ENCODE peak calls at places on chromosome 21, in ten cellular contexts. F is activated naive CD8-positive, alpha-beta T cell treated with anti-CD3 and anti-CD28 coated beads, Interleukin-2, amount 10 ng/mL, durations not matched to agents 7 days and 5 days; M is T-helper 17 cell; G is amniotic stem cell; K is effector CD4-positive, alpha-beta T cell; D is nucleus accumbens; H is fibroblast of the aortic adventitia; J is tibial nerve; R is GM18507; Y is NCI-H2171 treated with DMSO at 0.1 percent for 48 hours. S is an unnamed sample.

GRCh38 chr21:41601573-41602371 is 93.8 kb upstream of the TMPRSS2 start:
- DNase-seq in M (no peak), J (no peak), F (no peak), D (no peak), H (peak; percentile 30), R (no peak), K (no peak), Y (no peak), G (peak; percentile 37), S (no peak)

GRCh38 chr21:45870421-45870820 is 111.1 kb upstream of the COL6A1 start:
- DNase-seq in H (no peak), G (no peak), D (no peak), K (no peak), M (no peak), Y (no peak), F (no peak), J (no peak), R (no peak), S (no peak)

GRCh38 chr21:37983336-37984095 is 67.3 kb upstream of the KCNJ6 start:
- DNase-seq in Y (no peak), R (no peak), G (no peak), F (no peak), J (no peak), D (no peak), K (no peak), H (no peak), M (no peak), S (no peak)

GRCh38 chr21:32413697-32414578 is 1.4 kb downstream of the EVA1C start:
- DNase-seq in R (no peak), G (no peak), H (peak; percentile 88), K (no peak), Y (no peak), J (peak; percentile 43), F (no peak), M (no peak), D (no peak), S (no peak)

GRCh38 chr21:43767980-43768867 is 7.9 kb downstream of the CSTB start:
- DNase-seq in D (no peak), J (peak; percentile 38), F (no peak), G (peak; percentile 34), R (no peak), H (peak; percentile 86), K (no peak), Y (no peak), M (no peak), S (no peak)

GRCh38 chr21:42648606-42649005 is 4.8 kb upstream of the PDE9A start:
- DNase-seq in G (no peak), R (no peak), F (no peak), Y (no peak), J (no peak), M (no peak), D (no peak), K (no peak), H (no peak), S (no peak)

GRCh38 chr21:26597981-26598380 is 24.9 kb upstream of the CYYR1 start:
- DNase-seq in D (no peak), R (no peak), G (no peak), K (no peak), Y (no peak), J (no peak), F (no peak), M (no peak), H (no peak), S (no peak)

GRCh38 chr21:31444061-31444460 is 100.0 kb upstream of the TIAM1 start:
- DNase-seq in K (no peak), G (no peak), J (peak; percentile 11), D (no peak), H (peak; percentile 3), Y (no peak), R (no peak), F (no peak), M (no peak), S (no peak)

GRCh38 chr21:35178812-35179211 is 129.7 kb upstream of the RUNX1 start:
- DNase-seq in D (no peak), K (no peak), J (no peak), R (no peak), G (no peak), Y (no peak), F (no peak), H (peak; percentile 63), M (no peak), S (no peak)

GRCh38 chr21:25560151-25560783 is 47.0 kb downstream of the MRPL39 start:
- DNase-seq in D (no peak), H (no peak), R (no peak), M (no peak), F (no peak), J (no peak), G (no peak), K (no peak), Y (no peak), S (no peak)

GRCh38 chr21:27528697-27529096 is 561.8 kb upstream of the ADAMTS5 start:
- DNase-seq in M (no peak), J (no peak), K (no peak), R (no peak), H (no peak), D (no peak), F (no peak), G (no peak), Y (no peak), S (no peak)

GRCh38 chr21:43820466-43820865 is 31.1 kb downstream of the RRP1 start:
- DNase-seq in K (no peak), D (no peak), Y (no peak), R (no peak), J (no peak), F (no peak), G (no peak), H (no peak), M (no peak), S (no peak)

GRCh38 chr21:35390013-35390776 is 341.1 kb upstream of the RUNX1 start:
- DNase-seq in R (no peak), Y (peak; percentile 83), J (no peak), H (peak; percentile 45), K (no peak), F (no peak), M (no peak), D (no peak), G (no peak), S (no peak)

GRCh38 chr21:17348849-17349248 is 164.0 kb upstream of the CXADR start:
- DNase-seq in M (no peak), J (no peak), H (no peak), D (no peak), Y (no peak), G (no peak), R (no peak), F (no peak), K (no peak), S (no peak)

GRCh38 chr21:33748903-33749302 is 106.6 kb downstream of the ITSN1 start:
- DNase-seq in M (no peak), J (no peak), R (no peak), K (no peak), F (no peak), Y (no peak), H (no peak), D (no peak), G (no peak), S (no peak)

GRCh38 chr21:39705849-39706248 is 39.1 kb upstream of the IGSF5 start:
- DNase-seq in R (no peak), K (no peak), Y (no peak), H (peak; percentile 19), J (no peak), M (no peak), G (peak; percentile 16), F (no peak), D (no peak), S (no peak)

GRCh38 chr21:45923146-45923545 is 58.4 kb upstream of the COL6A1 start:
- DNase-seq in H (peak; percentile 87), D (peak; percentile 64), K (peak; percentile 59), Y (peak; percentile 7), R (peak; percentile 22), F (peak; percentile 44), M (peak; percentile 44), J (peak; percentile 65), G (peak; percentile 59), S (peak; percentile 59)

GRCh38 chr21:33300701-33301631 is 23.8 kb upstream of the IFNAR1 start:
- DNase-seq in H (no peak), F (no peak), Y (no peak), M (no peak), J (no peak), K (no peak), D (no peak), R (no peak), G (no peak), S (no peak)

GRCh38 chr21:43272591-43272990 is 103.8 kb downstream of the CRYAA start:
- DNase-seq in Y (no peak), H (no peak), D (no peak), F (no peak), K (no peak), J (no peak), M (no peak), R (no peak), G (no peak), S (no peak)

GRCh38 chr21:44399955-44400790 is 46.8 kb downstream of the TRPM2 start:
- DNase-seq in K (no peak), R (no peak), F (no peak), G (no peak), M (no peak), H (no peak), D (no peak), J (no peak), Y (no peak), S (no peak)

GRCh38 chr21:41611966-41612606 is 104.1 kb upstream of the TMPRSS2 start:
- DNase-seq in H (peak; percentile 48), M (no peak), F (no peak), K (no peak), R (no peak), Y (no peak), D (no peak), J (no peak), G (no peak), S (no peak)

GRCh38 chr21:26130249-26130896 is 40.2 kb downstream of the APP start:
- DNase-seq in F (no peak), Y (no peak), D (no peak), J (no peak), R (no peak), K (no peak), H (peak; percentile 64), G (peak; percentile 12), M (no peak), S (no peak)

GRCh38 chr21:46538851-46539666 is 65.8 kb downstream of the S100B start:
- DNase-seq in F (no peak), J (no peak), Y (no peak), G (no peak), H (no peak), D (no peak), K (no peak), M (no peak), R (no peak), S (no peak)

GRCh38 chr21:45286671-45287437 is 841 bp downstream of the POFUT2 start:
- DNase-seq in R (no peak), Y (no peak), H (no peak), K (no peak), G (no peak), J (no peak), F (peak; percentile 35), M (no peak), D (no peak), S (no peak)

GRCh38 chr21:44929799-44930542 is 9.3 kb upstream of the ITGB2 start:
- DNase-seq in Y (no peak), F (no peak), M (no peak), K (no peak), J (no peak), D (no peak), H (no peak), G (no peak), R (no peak), S (no peak)

GRCh38 chr21:42377951-42378340 is 11.6 kb upstream of the TFF1 start:
- DNase-seq in R (no peak), Y (no peak), D (no peak), G (no peak), M (no peak), J (no peak), K (no peak), F (no peak), H (no peak), S (no peak)

S was measured in CD4-positive, alpha-beta memory T cell.